ENCODE peak calls at places on chromosomes 5 and 9, in four cellular contexts. One of them, this sample, is unnamed.

GRCh38 chr5:143014017-143014651 is 244.0 kb downstream of the ARHGAP26 start:
- DNase-seq in SJSA1: peak
- DNase-seq in transverse colon: peak
- DNase-seq in CD8-positive, alpha-beta T cell: no peak
- DNase-seq in this sample: no peak

GRCh38 chr5:72556351-72557146 is 49.3 kb upstream of the ZNF366 start:
- DNase-seq in SJSA1: no peak
- DNase-seq in transverse colon: peak
- DNase-seq in CD8-positive, alpha-beta T cell: peak
- DNase-seq in this sample: peak

GRCh38 chr9:30197954-30198353 is 2186.5 kb upstream of the ACO1 start:
- DNase-seq in SJSA1: no peak
- DNase-seq in transverse colon: no peak
- DNase-seq in CD8-positive, alpha-beta T cell: no peak
- DNase-seq in this sample: peak

GRCh38 chr5:33282696-33283095 is 158.1 kb upstream of the TARS1 start:
- DNase-seq in SJSA1: no peak
- DNase-seq in transverse colon: no peak
- DNase-seq in CD8-positive, alpha-beta T cell: no peak
- DNase-seq in this sample: no peak

GRCh38 chr9:131630206-131630831 is 85.0 kb downstream of the PRRT1B start:
- DNase-seq in SJSA1: no peak
- DNase-seq in transverse colon: peak
- DNase-seq in CD8-positive, alpha-beta T cell: no peak
- DNase-seq in this sample: no peak

GRCh38 chr5:14552017-14552416 is 29.6 kb upstream of the OTULINL start:
- DNase-seq in SJSA1: no peak
- DNase-seq in transverse colon: no peak
- DNase-seq in CD8-positive, alpha-beta T cell: no peak
- DNase-seq in this sample: no peak

GRCh38 chr9:28212979-28213378 is 639.7 kb upstream of the C9orf72 start:
- DNase-seq in SJSA1: no peak
- DNase-seq in transverse colon: no peak
- DNase-seq in CD8-positive, alpha-beta T cell: no peak
- DNase-seq in this sample: peak

GRCh38 chr9:15711531-15712295 is 158.9 kb downstream of the CCDC171 start:
- DNase-seq in SJSA1: no peak
- DNase-seq in transverse colon: no peak
- DNase-seq in CD8-positive, alpha-beta T cell: no peak
- DNase-seq in this sample: no peak

GRCh38 chr5:121967187-121967586 is 5.4 kb downstream of the SRFBP1 start:
- DNase-seq in SJSA1: no peak
- DNase-seq in transverse colon: no peak
- DNase-seq in CD8-positive, alpha-beta T cell: no peak
- DNase-seq in this sample: peak

GRCh38 chr9:98315551-98316060 is 60.2 kb upstream of the TBC1D2 start:
- DNase-seq in SJSA1: peak
- DNase-seq in transverse colon: peak
- DNase-seq in CD8-positive, alpha-beta T cell: peak
- DNase-seq in this sample: peak

GRCh38 chr5:157273131-157273556 is 7.2 kb downstream of the CYFIP2 start:
- DNase-seq in SJSA1: no peak
- DNase-seq in transverse colon: no peak
- DNase-seq in CD8-positive, alpha-beta T cell: no peak
- DNase-seq in this sample: no peak

GRCh38 chr5:173315495-173316352 is 12.5 kb downstream of the STC2 start:
- DNase-seq in SJSA1: peak
- DNase-seq in transverse colon: no peak
- DNase-seq in CD8-positive, alpha-beta T cell: no peak
- DNase-seq in this sample: no peak

GRCh38 chr5:102561894-102562760 is 63.3 kb upstream of the SLCO6A1 start:
- DNase-seq in SJSA1: peak
- DNase-seq in transverse colon: peak
- DNase-seq in CD8-positive, alpha-beta T cell: no peak
- DNase-seq in this sample: peak

GRCh38 chr9:100498592-100498991 is 25.6 kb downstream of the TMEFF1 start:
- DNase-seq in SJSA1: no peak
- DNase-seq in transverse colon: no peak
- DNase-seq in CD8-positive, alpha-beta T cell: no peak
- DNase-seq in this sample: peak

GRCh38 chr5:71528206-71528605 is 58.9 kb upstream of the MCCC2 start:
- DNase-seq in SJSA1: no peak
- DNase-seq in transverse colon: no peak
- DNase-seq in CD8-positive, alpha-beta T cell: no peak
- DNase-seq in this sample: no peak
- H3K27ac ChIP-seq in SJSA1: no peak
- H3K27ac ChIP-seq in transverse colon: no peak
- H3K27ac ChIP-seq in CD8-positive, alpha-beta T cell: no peak
- H3K27ac ChIP-seq in this sample: no peak

DNA sequence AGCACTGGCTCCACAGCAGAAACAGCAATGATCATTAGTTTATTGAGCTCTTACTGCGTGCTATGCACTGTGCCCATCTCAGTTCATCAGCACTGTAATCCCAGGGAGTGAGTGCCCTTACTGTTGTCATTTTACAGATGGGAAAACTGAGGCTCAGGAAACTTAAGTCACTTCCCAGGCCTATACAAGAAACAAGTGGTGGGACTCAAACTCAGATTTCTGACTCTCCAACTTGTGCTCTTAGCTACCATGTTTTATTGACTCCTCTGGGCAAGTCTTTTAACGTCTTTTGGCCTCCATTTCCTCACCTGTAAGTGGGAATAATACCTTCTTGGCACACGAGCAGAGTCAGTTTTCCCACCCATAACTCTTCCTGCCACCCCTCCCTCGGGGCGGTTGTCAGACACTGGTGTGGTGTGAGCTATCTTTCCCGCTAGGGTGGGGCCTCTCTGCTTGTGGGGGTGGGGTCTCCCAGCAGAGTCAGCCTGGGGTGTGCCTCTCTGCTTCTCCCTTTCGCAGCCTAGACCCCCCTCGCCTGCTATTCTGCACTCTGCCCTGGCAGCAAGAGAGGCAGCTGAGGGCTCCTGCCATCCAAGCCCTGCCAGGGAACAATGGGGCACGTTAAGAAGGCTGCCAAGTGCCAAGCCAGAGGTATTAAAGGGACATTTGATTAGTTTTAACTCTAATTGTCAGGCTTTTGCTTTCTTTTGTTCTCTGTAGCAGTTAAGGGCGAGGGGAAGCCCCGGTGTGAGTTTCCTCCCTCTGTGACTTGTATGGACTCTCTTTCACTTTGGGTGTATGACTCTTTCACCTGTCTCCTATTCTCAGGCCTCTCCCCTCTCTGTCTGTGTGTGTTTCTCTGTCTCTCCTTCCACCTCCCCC is 12.1 kb downstream of the GALNT10 start:
- DNase-seq in SJSA1: no peak
- DNase-seq in transverse colon: peak
- DNase-seq in CD8-positive, alpha-beta T cell: no peak
- DNase-seq in this sample: no peak
- H3K27ac ChIP-seq in SJSA1: no peak
- H3K27ac ChIP-seq in transverse colon: peak
- H3K27ac ChIP-seq in CD8-positive, alpha-beta T cell: no peak
- H3K27ac ChIP-seq in this sample: peak

DNA sequence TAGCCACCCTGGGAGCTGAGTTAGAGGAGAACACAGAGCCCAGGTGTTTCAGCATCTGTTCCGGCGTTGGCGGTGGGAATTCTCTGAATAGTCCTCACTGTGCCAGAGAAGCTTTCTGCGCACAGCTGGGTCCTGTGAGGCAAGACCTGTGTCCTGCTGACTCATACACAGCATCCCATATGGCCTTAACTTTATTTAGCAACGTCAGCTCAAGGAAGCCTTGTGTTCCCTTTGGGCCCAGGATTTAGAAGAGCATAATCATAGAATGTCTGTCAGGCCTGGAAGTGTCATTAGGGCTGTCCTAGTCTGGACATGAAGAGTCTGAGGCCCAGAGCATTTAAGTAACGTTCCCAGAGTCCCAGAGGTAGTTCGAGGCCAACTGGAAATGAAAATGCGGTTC is 188.6 kb upstream of the DMRT1 start:
- DNase-seq in SJSA1: no peak
- DNase-seq in transverse colon: peak
- DNase-seq in CD8-positive, alpha-beta T cell: no peak
- DNase-seq in this sample: no peak
- H3K27ac ChIP-seq in SJSA1: no peak
- H3K27ac ChIP-seq in transverse colon: peak
- H3K27ac ChIP-seq in CD8-positive, alpha-beta T cell: no peak
- H3K27ac ChIP-seq in this sample: no peak

DNA sequence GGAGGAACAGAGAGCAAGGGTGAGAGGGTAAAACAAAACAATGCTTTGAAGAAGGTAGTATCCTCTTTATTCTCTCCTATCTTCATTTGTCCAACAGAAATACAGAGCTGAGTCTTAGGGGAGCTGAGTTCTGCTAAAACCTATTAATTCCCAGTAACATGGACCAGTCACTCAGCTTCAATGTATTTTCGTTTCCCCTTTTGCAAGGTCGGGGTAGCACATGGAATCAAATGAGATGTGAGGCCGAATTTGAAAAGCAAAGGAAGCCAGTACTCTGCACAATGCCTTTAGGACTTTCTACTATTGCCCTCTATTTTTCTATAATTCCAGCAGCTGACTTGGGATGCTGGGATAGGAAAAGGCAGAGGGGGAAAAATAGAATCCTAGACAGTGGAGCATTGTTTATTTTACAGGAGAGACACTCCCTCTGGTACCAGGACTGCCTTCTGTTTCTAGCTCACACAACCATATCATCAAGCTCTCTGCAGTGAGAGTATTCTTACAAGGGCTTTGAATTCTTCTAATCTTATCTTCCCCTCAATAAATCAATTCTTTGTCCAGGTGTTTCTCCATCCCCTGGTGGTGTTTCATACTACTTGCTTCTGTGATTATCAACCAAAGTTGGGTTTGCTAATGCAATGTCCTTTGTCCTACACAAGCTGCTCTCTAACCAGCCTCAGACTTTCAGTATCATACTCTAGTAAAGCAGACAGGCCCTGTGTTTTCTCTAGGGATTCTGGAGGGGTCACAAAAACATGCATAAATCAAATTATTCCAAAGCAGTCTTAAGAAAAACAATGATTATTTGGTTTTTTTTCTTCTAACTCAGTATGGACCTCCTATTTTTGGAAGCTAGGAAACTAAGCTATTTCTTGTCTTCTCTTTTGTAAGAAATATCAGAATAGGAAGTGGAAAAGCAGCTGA is 341.5 kb downstream of the OSTF1 start:
- DNase-seq in SJSA1: no peak
- DNase-seq in transverse colon: no peak
- DNase-seq in CD8-positive, alpha-beta T cell: no peak
- DNase-seq in this sample: no peak
- H3K27ac ChIP-seq in SJSA1: no peak
- H3K27ac ChIP-seq in transverse colon: no peak
- H3K27ac ChIP-seq in CD8-positive, alpha-beta T cell: no peak
- H3K27ac ChIP-seq in this sample: no peak

GRCh38 chr9:68732405-68733020 is 27.5 kb downstream of the PIP5K1B start:
- DNase-seq in SJSA1: no peak
- DNase-seq in transverse colon: no peak
- DNase-seq in CD8-positive, alpha-beta T cell: no peak
- DNase-seq in this sample: no peak

GRCh38 chr9:68728731-68729130 is 23.7 kb downstream of the PIP5K1B start:
- DNase-seq in SJSA1: no peak
- DNase-seq in transverse colon: no peak
- DNase-seq in CD8-positive, alpha-beta T cell: no peak
- DNase-seq in this sample: no peak

GRCh38 chr9:68733021-68733405 is 28.0 kb downstream of the PIP5K1B start:
- DNase-seq in SJSA1: no peak
- DNase-seq in transverse colon: no peak
- DNase-seq in CD8-positive, alpha-beta T cell: no peak
- DNase-seq in this sample: no peak

GRCh38 chr9:68730570-68731227 is 25.7 kb downstream of the PIP5K1B start:
- DNase-seq in SJSA1: no peak
- DNase-seq in transverse colon: no peak
- DNase-seq in CD8-positive, alpha-beta T cell: no peak
- DNase-seq in this sample: no peak

DNA sequence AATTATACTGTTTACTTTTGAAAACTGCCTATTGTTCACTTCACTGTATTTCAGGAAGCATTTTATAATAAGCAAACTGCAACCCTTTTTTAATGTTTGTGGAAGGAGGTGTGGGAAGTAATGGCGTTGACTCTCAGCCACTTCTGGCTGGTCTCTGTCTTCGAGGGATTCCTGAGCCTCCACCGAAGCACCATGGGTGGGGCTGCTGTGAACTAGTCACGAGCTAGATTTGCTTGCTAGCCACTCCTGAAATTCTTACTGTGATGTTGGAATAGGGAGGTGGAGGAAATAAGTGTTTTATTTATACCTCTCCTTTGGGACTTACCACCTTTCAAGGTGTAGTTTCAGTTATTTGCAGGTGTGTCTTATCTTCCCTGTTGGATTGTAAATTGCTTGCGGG is 26.8 kb downstream of the PIP5K1B start:
- DNase-seq in SJSA1: no peak
- DNase-seq in transverse colon: peak
- DNase-seq in CD8-positive, alpha-beta T cell: no peak
- DNase-seq in this sample: no peak
- H3K27ac ChIP-seq in SJSA1: no peak
- H3K27ac ChIP-seq in transverse colon: peak
- H3K27ac ChIP-seq in CD8-positive, alpha-beta T cell: no peak
- H3K27ac ChIP-seq in this sample: no peak

DNA sequence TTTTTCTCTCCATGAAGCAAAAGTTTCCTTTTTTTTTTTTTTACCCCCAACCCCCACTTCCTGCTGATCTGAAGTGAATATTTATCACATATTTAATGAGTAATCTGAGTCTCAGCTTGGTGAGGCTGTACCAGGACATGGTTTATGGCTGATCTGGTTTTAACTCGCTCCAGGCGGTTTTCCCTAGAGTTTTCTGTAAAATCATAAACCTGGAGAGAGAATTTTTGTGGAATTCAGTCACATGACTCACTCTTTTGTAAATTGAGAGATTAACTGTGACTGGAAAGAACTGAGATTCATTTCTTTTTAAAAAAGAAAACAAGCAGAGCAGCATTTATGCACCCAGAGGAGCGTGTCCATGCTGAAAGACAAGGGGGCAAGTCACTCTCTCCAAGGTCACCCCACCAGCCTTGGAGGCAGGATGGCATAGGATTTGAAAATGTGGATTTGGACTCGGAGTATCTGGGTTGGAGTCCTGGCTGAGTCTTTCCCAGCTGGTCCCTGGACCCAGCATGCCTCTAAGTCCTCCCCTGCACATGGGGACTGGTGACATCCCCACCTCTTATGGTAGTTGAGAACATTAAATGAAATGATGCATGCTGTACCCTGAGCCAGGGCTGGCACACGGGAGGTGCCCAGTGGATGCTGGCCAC is 81.8 kb downstream of the ZNF618 start:
- DNase-seq in SJSA1: no peak
- DNase-seq in transverse colon: peak
- DNase-seq in CD8-positive, alpha-beta T cell: no peak
- DNase-seq in this sample: peak
- H3K27ac ChIP-seq in SJSA1: peak
- H3K27ac ChIP-seq in transverse colon: no peak
- H3K27ac ChIP-seq in CD8-positive, alpha-beta T cell: no peak
- H3K27ac ChIP-seq in this sample: peak